ENCODE peak calls at places on chromosomes 7 and 10, in seven cellular contexts. B is SK-N-SH, X is PC-3, Q is HCT116, G is hepatocyte, U is neural progenitor cell, S is GM23338. C is an unnamed sample.

GRCh38 chr7:7148799-7149481 is 33.4 kb upstream of the C1GALT1 start:
- DNase-seq in S (no peak), B (no peak), U (no peak), Q (no peak), X (no peak), G (peak; percentile 59), C (no peak)

GRCh38 chr10:77301305-77301730 is 336.3 kb downstream of the KCNMA1 start:
- DNase-seq in B (no peak), S (no peak), X (peak; percentile 96), G (no peak), U (no peak), Q (no peak), C (no peak)

GRCh38 chr10:4082851-4083250 is 297.8 kb upstream of the KLF6 start:
- DNase-seq in G (no peak), U (no peak), B (no peak), S (no peak), X (no peak), Q (no peak), C (no peak)

GRCh38 chr7:8590225-8590624 is 156.8 kb downstream of the NXPH1 start:
- DNase-seq in X (no peak), B (no peak), Q (no peak), U (no peak), G (no peak), S (no peak), C (no peak)

GRCh38 chr7:151782598-151783448 is 94.1 kb downstream of the PRKAG2 start:
- DNase-seq in S (peak; percentile 92), B (peak; percentile 98), X (peak; percentile 60), U (peak; percentile 94), Q (peak; percentile 53), G (peak; percentile 87), C (peak; percentile 45)

GRCh38 chr10:113175756-113176651 is 226.0 kb downstream of the TCF7L2 start:
- DNase-seq in S (peak; percentile 54), Q (no peak), B (no peak), G (no peak), X (no peak), U (peak; percentile 28), C (no peak)

GRCh38 chr10:7642612-7643011 is 24.2 kb downstream of the ITIH5 start:
- DNase-seq in G (no peak), Q (no peak), B (no peak), X (no peak), U (no peak), S (no peak), C (no peak)

GRCh38 chr10:119306514-119306951 is 99.2 kb downstream of the GRK5 start:
- DNase-seq in S (no peak), U (no peak), X (peak; percentile 34), B (no peak), Q (no peak), G (peak; percentile 12), C (peak; percentile 96)

GRCh38 chr7:85074-85945 is 107.1 kb upstream of the FAM20C start:
- DNase-seq in X (peak; percentile 16), U (peak; percentile 61), Q (peak; percentile 34), B (no peak), G (peak; percentile 50), S (no peak), C (no peak)

GRCh38 chr10:133471300-133472109 is 17.8 kb downstream of the SCART1 start:
- DNase-seq in Q (no peak), G (no peak), X (no peak), S (no peak), B (no peak), U (no peak), C (no peak)

GRCh38 chr10:105647354-105647753 is 1006.3 kb downstream of the SORCS3 start:
- DNase-seq in G (no peak), X (no peak), B (no peak), U (no peak), Q (no peak), S (no peak), C (no peak)

GRCh38 chr7:3537210-3537875 is 236.3 kb downstream of the SDK1 start:
- DNase-seq in Q (no peak), B (no peak), S (no peak), U (no peak), X (peak; percentile 4), G (peak; percentile 34), C (no peak)

GRCh38 chr10:47402681-47403301 is 18.7 kb upstream of the ZNF488 start:
- DNase-seq in X (peak; percentile 86), Q (peak; percentile 73), B (no peak), G (peak; percentile 77), S (peak; percentile 63), U (peak; percentile 29), C (no peak)

GRCh38 chr7:151251328-151251925 is 2.9 kb upstream of the SMARCD3 start:
- DNase-seq in X (no peak), G (peak; percentile 64), Q (no peak), U (no peak), S (peak; percentile 51), B (peak; percentile 97), C (peak; percentile 55)

GRCh38 chr7:143401265-143401664 is 7.4 kb downstream of the EPHA1 start:
- DNase-seq in S (no peak), G (no peak), X (no peak), B (no peak), Q (no peak), U (no peak), C (no peak)

GRCh38 chr10:115572740-115573455 is 479.7 kb downstream of the ATRNL1 start:
- DNase-seq in G (peak; percentile 7), X (no peak), S (peak; percentile 76), U (peak; percentile 42), B (peak; percentile 12), Q (peak; percentile 7), C (no peak)
- TF ChIP-seq CTCF in G (no peak), X (peak; percentile 36), S (peak; percentile 63), U (peak; percentile 62), B (peak; percentile 50), Q (peak; percentile 78), C (peak; percentile 69)

DNA sequence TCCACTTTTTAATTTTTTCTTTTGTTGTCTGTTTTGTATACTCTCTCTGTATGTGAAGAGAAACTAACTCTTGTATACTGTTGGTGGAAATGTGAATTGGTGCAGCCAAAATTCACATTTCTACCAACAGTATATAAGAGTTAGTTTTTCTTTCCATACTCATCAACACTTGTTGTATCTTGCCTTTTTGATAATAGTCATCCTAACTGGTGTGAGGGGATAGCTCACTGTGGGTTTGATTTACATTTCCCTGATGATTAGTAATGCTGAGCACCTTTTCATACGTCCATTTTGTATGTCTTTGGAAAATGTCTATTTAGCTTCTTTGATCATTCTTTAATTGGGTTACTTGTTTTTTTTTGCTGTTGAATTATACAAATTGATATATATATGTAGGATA is 375.5 kb upstream of the IGFBP3 start:
- DNase-seq in Q (no peak), S (no peak), B (no peak), U (no peak), X (no peak), G (no peak), C (no peak)
- TF ChIP-seq EZH2phosphoT487 in Q (no peak), S (no peak), B (no peak), U (no peak), X (no peak), G (no peak), C (no peak)

GRCh38 chr10:123995082-123995460 is 98.3 kb downstream of the CHST15 start:
- DNase-seq in S (no peak), U (no peak), Q (peak; percentile 32), B (peak; percentile 37), G (no peak), X (no peak), C (no peak)

GRCh38 chr10:123993534-123994416 is 99.6 kb downstream of the CHST15 start:
- DNase-seq in S (no peak), G (no peak), U (no peak), Q (no peak), X (no peak), B (peak; percentile 24), C (no peak)

GRCh38 chr10:123990889-123991288 is 99.3 kb upstream of the CPXM2 start:
- DNase-seq in G (no peak), S (no peak), Q (no peak), U (no peak), B (no peak), X (no peak), C (no peak)

GRCh38 chr10:123994417-123995081 is 98.8 kb downstream of the CHST15 start:
- DNase-seq in G (peak; percentile 92), Q (peak; percentile 74), U (peak; percentile 93), B (peak; percentile 96), X (peak; percentile 93), S (peak; percentile 90), C (peak; percentile 78)

GRCh38 chr10:123991622-123992570 is 100.3 kb upstream of the CPXM2 start:
- DNase-seq in U (no peak), X (no peak), G (no peak), S (no peak), Q (no peak), B (peak; percentile 45), C (no peak)
- H3K4me3 ChIP-seq in U (no peak overlapping the region), X (no peak overlapping the region), G (no peak overlapping the region), S (peak overlapping the region; percentile 50), Q (no peak overlapping the region), B (no peak overlapping the region), C (no peak overlapping the region)

GRCh38 chr10:123148414-123149161 is 652 bp downstream of the HMX2 start:
- DNase-seq in X (no peak), S (peak; percentile 75), G (no peak), U (peak; percentile 66), Q (no peak), B (peak; percentile 54), C (no peak)

GRCh38 chr10:123146892-123147634 is 873 bp upstream of the HMX2 start:
- DNase-seq in B (no peak), X (no peak), S (no peak), G (no peak), Q (no peak), U (no peak), C (no peak)

GRCh38 chr10:123149162-123149567 is 1.2 kb downstream of the HMX2 start:
- DNase-seq in U (no peak), G (no peak), Q (no peak), X (no peak), S (no peak), B (peak; percentile 42), C (no peak)

GRCh38 chr10:123146013-123146891 is 1.7 kb upstream of the HMX2 start:
- DNase-seq in U (peak; percentile 71), S (peak; percentile 43), B (peak; percentile 41), X (no peak), G (no peak), Q (no peak), C (no peak)

GRCh38 chr10:123147635-123148413 is at the start of gene HMX2:
- DNase-seq in Q (no peak), G (no peak), S (peak; percentile 82), U (peak; percentile 89), B (peak; percentile 55), X (no peak), C (peak; percentile 45)
- TF ChIP-seq CTCF in Q (no peak), G (no peak), S (peak; percentile 23), U (peak; percentile 35), B (no peak), X (no peak), C (peak; percentile 19)

GRCh38 chr7:111092406-111093160 is 1.7 kb downstream of the LRRN3 start:
- DNase-seq in S (no peak), B (no peak), G (peak; percentile 5), X (peak; percentile 32), U (no peak), Q (no peak), C (no peak)
- TF ChIP-seq EZH2phosphoT487 in S (no peak), B (no peak), G (no peak), X (no peak), U (no peak), Q (no peak), C (no peak)

C was measured in OCI-LY7.